ENCODE peak calls at places on chromosomes 3 and 15, in four cellular contexts. X, U, Y and W are unnamed samples.

GRCh38 chr15:81327526-81327925 is 3.6 kb upstream of the STARD5 start:
- DNase-seq in X (no peak), U (no peak), Y (no peak), W (no peak)

GRCh38 chr3:77370413-77370812 is 330.5 kb downstream of the ROBO2 start:
- DNase-seq in X (no peak), U (no peak), Y (no peak), W (no peak)

GRCh38 chr3:16905704-16906103 is 20.9 kb downstream of the PLCL2 start:
- DNase-seq in X (no peak), U (no peak), Y (no peak), W (no peak)

GRCh38 chr3:42300013-42300412 is 34.0 kb upstream of the CCK start:
- DNase-seq in X (no peak), U (no peak), Y (peak; percentile 10), W (no peak)

GRCh38 chr15:51842852-51843737 is 13.6 kb downstream of the TMOD3 start:
- DNase-seq in X (no peak), U (no peak), Y (peak; percentile 71), W (no peak)

GRCh38 chr3:147652682-147653081 is 243.5 kb downstream of the ZIC1 start:
- DNase-seq in X (no peak), U (no peak), Y (no peak), W (no peak)

GRCh38 chr3:160210799-160211221 is 14.4 kb upstream of the C3orf80 start:
- DNase-seq in X (no peak), U (no peak), Y (peak; percentile 11), W (no peak)

GRCh38 chr3:114370537-114371174 is 76.8 kb downstream of the TIGIT start:
- DNase-seq in X (no peak), U (no peak), Y (peak; percentile 10), W (no peak)

GRCh38 chr15:44034933-44035624 is 160.0 kb downstream of the FRMD5 start:
- DNase-seq in X (no peak), U (no peak), Y (no peak), W (no peak)

GRCh38 chr3:141393151-141394076 is 25.1 kb downstream of the ZBTB38 start:
- DNase-seq in X (no peak), U (no peak), Y (no peak), W (no peak)

GRCh38 chr15:74307827-74308642 is 59.4 kb downstream of the CYP11A1 start:
- DNase-seq in X (peak; percentile 83), U (peak; percentile 56), Y (peak; percentile 33), W (peak; percentile 74)

GRCh38 chr3:186166036-186166435 is 57.1 kb upstream of the ETV5 start:
- DNase-seq in X (no peak), U (no peak), Y (no peak), W (no peak)

GRCh38 chr15:71653986-71654713 is 156.2 kb upstream of the NR2E3 start:
- DNase-seq in X (no peak), U (no peak), Y (peak; percentile 56), W (no peak)

GRCh38 chr3:9037113-9037715 is 73.9 kb upstream of the RAD18 start:
- DNase-seq in X (no peak), U (no peak), Y (no peak), W (no peak)

GRCh38 chr3:141960731-141961130 is 84.3 kb downstream of the ATP1B3 start:
- DNase-seq in X (no peak), U (no peak), Y (no peak), W (no peak)

GRCh38 chr15:59026207-59026606 is 38.7 kb downstream of the RNF111 start:
- DNase-seq in X (no peak), U (no peak), Y (no peak), W (no peak)

GRCh38 chr3:54780336-54780735 is 147.5 kb downstream of the LRTM1 start:
- DNase-seq in X (no peak), U (no peak), Y (no peak), W (no peak)

GRCh38 chr3:191148131-191148530 is 50.9 kb upstream of the OSTN start:
- DNase-seq in X (no peak), U (no peak), Y (no peak), W (no peak)

GRCh38 chr3:21331321-21331720 is 419.7 kb downstream of the ZNF385D start:
- DNase-seq in X (no peak), U (no peak), Y (no peak), W (no peak)

GRCh38 chr3:19748782-19749447 is 185.1 kb downstream of the EFHB start:
- DNase-seq in X (no peak), U (no peak), Y (no peak), W (no peak)

GRCh38 chr15:101357333-101357732 is 62.3 kb upstream of the SNRPA1 start:
- DNase-seq in X (no peak), U (no peak), Y (no peak), W (no peak)

GRCh38 chr3:129602730-129603560 is 3.5 kb downstream of the PLXND1 start:
- DNase-seq in X (peak; percentile 44), U (peak; percentile 42), Y (peak; percentile 55), W (no peak)

GRCh38 chr15:95772982-95773381 is 557.5 kb upstream of the NR2F2 start:
- DNase-seq in X (no peak), U (no peak), Y (no peak), W (no peak)
- TF ChIP-seq HDAC2 in X (no peak), U (no peak), Y (no peak), W (no peak)

GRCh38 chr3:196971094-196971698 is 2.6 kb upstream of the PIGZ start:
- DNase-seq in X (no peak), U (peak; percentile 36), Y (no peak), W (no peak)

GRCh38 chr3:196969001-196969659 is 497 bp upstream of the PIGZ start:
- DNase-seq in X (no peak), U (peak; percentile 70), Y (no peak), W (no peak)

GRCh38 chr3:196970547-196971093 is 2.0 kb upstream of the PIGZ start:
- DNase-seq in X (no peak), U (no peak), Y (no peak), W (no peak)

GRCh38 chr3:196968233-196969000 is at the start of gene PIGZ:
- DNase-seq in X (no peak), U (peak; percentile 85), Y (no peak), W (no peak)

GRCh38 chr3:196969660-196970546 is 1.3 kb upstream of the PIGZ start:
- DNase-seq in X (peak; percentile 68), U (peak; percentile 88), Y (no peak), W (peak; percentile 87)
- TF ChIP-seq RNF2 in X (no peak), U (no peak), Y (peak; percentile 67), W (no peak)

DNA sequence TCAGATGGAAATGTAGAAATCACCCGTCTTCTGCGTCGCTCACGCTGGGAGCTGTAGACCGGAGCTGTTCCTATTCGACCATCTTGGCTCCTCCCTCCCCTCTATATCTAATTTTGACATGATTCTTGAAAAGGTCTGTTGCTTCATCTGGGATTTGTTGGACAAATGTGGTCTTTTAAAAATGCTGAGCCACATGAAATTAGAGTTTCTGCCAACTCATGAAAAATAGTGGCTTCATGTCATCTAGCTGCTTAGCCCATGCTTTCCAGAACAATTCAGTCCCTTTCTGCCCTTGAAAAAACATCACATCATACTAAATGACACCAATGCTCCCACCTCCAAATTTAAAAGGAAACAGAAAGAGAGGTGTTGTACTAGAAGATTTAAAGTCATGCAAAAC is 148.6 kb upstream of the EIF1B start:
- DNase-seq in X (no peak), U (no peak), Y (no peak), W (no peak)
- TF ChIP-seq HDAC2 in X (no peak), U (no peak), Y (no peak), W (no peak)

GRCh38 chr3:174938102-174938501 is 79.0 kb downstream of the NAALADL2 start:
- DNase-seq in X (no peak), U (no peak), Y (no peak), W (no peak)
- TF ChIP-seq RNF2 in X (no peak), U (no peak), Y (no peak), W (no peak)

DNA sequence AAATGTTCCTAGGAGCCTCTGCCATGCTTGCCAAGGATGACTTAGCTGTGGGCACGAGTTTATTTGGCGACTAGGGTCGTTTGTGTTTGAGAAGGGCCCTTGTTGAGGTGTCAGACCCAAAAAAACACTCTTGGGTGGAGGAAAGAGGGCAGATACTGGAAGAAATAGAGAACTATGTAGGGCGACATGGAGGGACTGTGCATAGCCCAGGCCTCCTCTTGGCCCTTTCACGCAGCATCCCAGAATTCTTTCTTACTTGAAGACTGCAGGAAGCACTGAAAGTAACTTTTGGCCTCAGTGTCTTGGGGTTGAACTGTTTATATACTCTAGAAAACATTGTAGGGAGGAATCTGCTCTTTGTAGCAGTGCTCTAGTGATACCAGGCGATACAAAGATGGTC is 917 bp downstream of the RTF1 start:
- DNase-seq in X (no peak), U (no peak), Y (no peak), W (no peak)
- TF ChIP-seq HDAC2 in X (no peak), U (no peak), Y (no peak), W (no peak)

GRCh38 chr15:53297828-53298227 is 461.6 kb downstream of the WDR72 start:
- DNase-seq in X (no peak), U (no peak), Y (peak; percentile 50), W (no peak)

GRCh38 chr15:53295574-53295973 is 463.9 kb downstream of the WDR72 start:
- DNase-seq in X (no peak), U (no peak), Y (no peak), W (no peak)

GRCh38 chr15:53296603-53297002 is 462.9 kb downstream of the WDR72 start:
- DNase-seq in X (no peak), U (no peak), Y (peak; percentile 18), W (no peak)
- TF ChIP-seq RNF2 in X (no peak), U (no peak), Y (no peak), W (no peak)

DNA sequence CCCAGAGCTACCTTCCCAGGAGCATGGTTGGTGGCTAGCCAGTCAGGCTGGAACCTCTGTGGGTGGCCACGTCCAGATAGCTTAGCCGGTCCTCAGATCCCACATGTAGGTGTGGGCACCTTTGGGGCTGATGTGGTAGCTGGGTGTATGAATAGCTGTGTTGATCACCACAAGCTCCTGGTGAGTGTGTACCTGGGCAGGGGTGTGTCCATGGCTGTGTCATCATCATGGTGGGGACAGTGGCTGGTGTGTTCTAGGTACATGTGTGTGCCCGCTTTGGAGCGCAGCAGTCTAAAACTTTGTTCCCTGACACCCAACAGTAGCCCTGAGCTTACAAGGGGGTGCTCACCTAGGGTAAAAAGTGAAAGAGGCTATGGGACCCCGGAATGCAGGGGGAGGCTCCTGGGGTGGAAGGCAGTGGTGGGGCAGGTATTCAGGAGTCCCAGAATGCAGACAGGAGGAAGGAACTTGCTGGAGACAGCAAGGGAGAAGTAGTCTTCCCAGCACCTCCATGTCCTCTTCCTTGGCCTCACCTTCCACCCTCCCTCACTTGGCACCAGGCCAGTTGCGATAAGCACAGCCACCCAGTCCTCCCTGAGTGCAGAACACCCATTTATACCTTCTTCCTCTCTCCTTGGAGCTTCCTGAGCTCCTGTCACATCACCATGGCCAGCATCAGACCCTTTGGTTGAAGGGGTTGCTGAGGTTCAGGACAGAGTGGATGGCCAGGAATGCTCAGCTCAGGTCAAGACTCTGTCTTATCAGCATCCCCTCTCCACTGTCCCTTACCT is 1.2 kb downstream of the CISH start:
- DNase-seq in X (no peak), U (no peak), Y (no peak), W (no peak)
- TF ChIP-seq HDAC2 in X (no peak), U (peak; percentile 31), Y (no peak), W (no peak)

DNA sequence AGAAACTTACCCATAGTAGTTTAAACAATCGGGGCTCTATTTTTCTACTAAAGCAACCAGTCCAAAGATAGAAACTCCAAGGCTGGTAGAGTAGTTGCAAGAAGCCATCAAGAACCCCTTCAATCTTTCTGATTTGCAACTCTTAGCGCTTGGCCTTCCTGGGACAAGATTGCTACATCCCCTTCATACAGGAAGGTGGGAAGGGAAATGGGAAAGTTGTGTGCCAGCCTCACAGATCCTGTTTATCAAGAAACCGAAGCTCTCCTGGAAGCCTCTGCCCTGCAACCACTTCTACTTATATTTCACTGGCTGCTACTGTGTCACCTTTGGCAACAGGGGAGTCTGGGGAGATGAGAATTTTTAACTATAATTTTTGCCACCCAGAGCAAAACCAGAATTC is 46.2 kb downstream of the OSBPL10 start:
- DNase-seq in X (no peak), U (no peak), Y (no peak), W (no peak)
- TF ChIP-seq RNF2 in X (no peak), U (no peak), Y (no peak), W (no peak)

GRCh38 chr3:184696643-184697042 is 15.2 kb downstream of the MAGEF1 start:
- DNase-seq in X (no peak), U (no peak), Y (no peak), W (no peak)
- TF ChIP-seq HDAC2 in X (no peak), U (no peak), Y (no peak), W (no peak)